ENCODE peak calls at places on chromosomes 5 and 9, in five cellular contexts. One of them, this sample, is unnamed. For H3K4me1, the result is how much of the 10 kb centered on the place peaks cover.

GRCh38 chr5:61010759-61011460 is 65.9 kb downstream of the NDUFAF2 start:
- DNase-seq in ovary: no peak
- DNase-seq in adrenal gland: no peak
- DNase-seq in A549: peak
- DNase-seq in heart left ventricle: no peak
- DNase-seq in this sample: no peak

GRCh38 chr5:160175438-160176218 is 53.7 kb upstream of the FABP6 start:
- DNase-seq in A549: no peak
- DNase-seq in adrenal gland: peak
- DNase-seq in ovary: peak
- DNase-seq in heart left ventricle: peak
- DNase-seq in this sample: peak

GRCh38 chr5:67305913-67306710 is 109.5 kb upstream of the CD180 start:
- DNase-seq in A549: no peak
- DNase-seq in heart left ventricle: no peak
- DNase-seq in ovary: no peak
- DNase-seq in adrenal gland: no peak
- DNase-seq in this sample: no peak

GRCh38 chr5:140038373-140038957 is 4.6 kb downstream of the NRG2 start:
- DNase-seq in A549: no peak
- DNase-seq in adrenal gland: no peak
- DNase-seq in ovary: no peak
- DNase-seq in heart left ventricle: no peak
- DNase-seq in this sample: no peak

GRCh38 chr9:21326526-21327139 is 8.6 kb downstream of the KLHL9 start:
- DNase-seq in adrenal gland: no peak
- DNase-seq in A549: peak
- DNase-seq in ovary: no peak
- DNase-seq in heart left ventricle: no peak
- DNase-seq in this sample: no peak

GRCh38 chr9:20754556-20754955 is 70.5 kb downstream of the FOCAD start:
- DNase-seq in heart left ventricle: no peak
- DNase-seq in A549: no peak
- DNase-seq in ovary: no peak
- DNase-seq in adrenal gland: no peak
- DNase-seq in this sample: no peak

GRCh38 chr9:101626295-101626694 is 31.5 kb upstream of the PPP3R2 start:
- DNase-seq in A549: no peak
- DNase-seq in ovary: no peak
- DNase-seq in heart left ventricle: no peak
- DNase-seq in adrenal gland: no peak
- DNase-seq in this sample: no peak

GRCh38 chr5:65984098-65984885 is 57.9 kb downstream of the ERBIN start:
- DNase-seq in A549: no peak
- DNase-seq in adrenal gland: no peak
- DNase-seq in ovary: no peak
- DNase-seq in heart left ventricle: no peak
- DNase-seq in this sample: no peak

GRCh38 chr9:78777747-78778146 is 480.8 kb downstream of the PSAT1 start:
- DNase-seq in adrenal gland: no peak
- DNase-seq in A549: no peak
- DNase-seq in heart left ventricle: no peak
- DNase-seq in ovary: no peak
- DNase-seq in this sample: no peak

GRCh38 chr9:94900222-94901018 is 173.9 kb downstream of the AOPEP start:
- DNase-seq in ovary: no peak
- DNase-seq in heart left ventricle: no peak
- DNase-seq in adrenal gland: no peak
- DNase-seq in A549: peak
- DNase-seq in this sample: peak

GRCh38 chr5:133907075-133907474 is 61.4 kb downstream of the C5orf15 start:
- DNase-seq in heart left ventricle: peak
- DNase-seq in adrenal gland: peak
- DNase-seq in ovary: no peak
- DNase-seq in A549: no peak
- DNase-seq in this sample: no peak

GRCh38 chr9:120873512-120873911 is 3.5 kb downstream of the PHF19 start:
- DNase-seq in ovary: no peak
- DNase-seq in heart left ventricle: no peak
- DNase-seq in adrenal gland: no peak
- DNase-seq in A549: peak
- DNase-seq in this sample: no peak

GRCh38 chr5:133944263-133945230 is 23.9 kb downstream of the C5orf15 start:
- DNase-seq in heart left ventricle: no peak
- DNase-seq in adrenal gland: peak
- DNase-seq in A549: peak
- DNase-seq in ovary: no peak
- DNase-seq in this sample: peak

GRCh38 chr5:113042491-113043243 is 66.1 kb downstream of the DCP2 start:
- DNase-seq in adrenal gland: no peak
- DNase-seq in ovary: no peak
- DNase-seq in A549: no peak
- DNase-seq in heart left ventricle: no peak
- DNase-seq in this sample: no peak

DNA sequence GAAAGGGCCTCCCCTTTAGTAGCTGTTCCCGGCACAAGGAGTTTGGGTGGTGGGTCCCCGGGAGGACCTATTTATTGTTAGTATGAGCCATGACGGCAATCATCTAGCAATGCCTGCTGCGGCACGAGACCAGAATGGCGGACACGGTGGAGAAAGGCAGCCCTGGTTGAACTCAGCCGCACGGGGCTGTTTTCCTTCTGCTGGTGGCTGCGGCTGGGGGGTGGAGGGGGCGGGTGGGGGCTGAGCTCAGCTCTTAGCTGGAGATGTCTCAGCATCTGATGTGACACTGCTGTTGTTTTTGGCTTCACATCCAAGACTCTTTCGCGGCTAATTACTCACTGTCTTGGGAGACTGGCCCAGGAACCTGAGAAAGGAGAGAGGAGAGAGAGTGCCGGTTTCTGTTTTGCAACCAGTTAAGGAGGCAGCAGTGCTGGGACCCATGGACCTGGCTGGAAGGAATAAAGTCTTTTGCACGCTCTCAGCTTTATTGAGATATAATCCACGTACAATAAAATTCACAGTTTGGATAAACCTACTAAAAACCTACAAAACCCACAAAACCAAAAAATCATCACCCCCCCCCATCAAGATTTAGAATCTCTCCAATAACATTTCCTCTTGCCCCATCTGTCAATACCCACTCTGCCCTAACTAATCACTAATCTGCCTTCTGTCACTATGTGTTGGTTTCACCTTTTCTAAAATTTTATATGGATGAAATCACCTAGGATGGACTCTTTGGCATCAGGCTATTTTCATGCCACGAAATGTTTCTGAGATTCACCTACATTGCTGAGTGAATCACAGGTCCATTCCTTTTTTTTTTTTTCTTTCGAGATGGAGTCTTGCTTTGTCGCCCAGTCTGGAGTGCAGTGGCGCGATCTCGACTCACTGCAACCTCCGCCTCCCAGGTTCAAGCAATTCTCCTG is 81.8 kb upstream of the NEURL1B start:
- DNase-seq in heart left ventricle: peak
- DNase-seq in A549: no peak
- DNase-seq in adrenal gland: peak
- DNase-seq in ovary: peak
- DNase-seq in this sample: peak
- H3K4me1 ChIP-seq in heart left ventricle: under half
- H3K4me1 ChIP-seq in A549: under half
- H3K4me1 ChIP-seq in adrenal gland: under half
- H3K4me1 ChIP-seq in ovary: under half
- H3K4me1 ChIP-seq in this sample: under half

GRCh38 chr5:3593771-3594513 is 1.7 kb upstream of the IRX1 start:
- DNase-seq in ovary: no peak
- DNase-seq in heart left ventricle: no peak
- DNase-seq in A549: no peak
- DNase-seq in adrenal gland: no peak
- DNase-seq in this sample: no peak

GRCh38 chr5:3590253-3590966 is 5.2 kb upstream of the IRX1 start:
- DNase-seq in adrenal gland: no peak
- DNase-seq in A549: no peak
- DNase-seq in ovary: no peak
- DNase-seq in heart left ventricle: no peak
- DNase-seq in this sample: no peak

GRCh38 chr5:3592298-3592697 is 3.3 kb upstream of the IRX1 start:
- DNase-seq in adrenal gland: no peak
- DNase-seq in ovary: no peak
- DNase-seq in A549: no peak
- DNase-seq in heart left ventricle: no peak
- DNase-seq in this sample: no peak

GRCh38 chr5:3594514-3595101 is 1.0 kb upstream of the IRX1 start:
- DNase-seq in heart left ventricle: no peak
- DNase-seq in ovary: no peak
- DNase-seq in A549: peak
- DNase-seq in adrenal gland: no peak
- DNase-seq in this sample: no peak

DNA sequence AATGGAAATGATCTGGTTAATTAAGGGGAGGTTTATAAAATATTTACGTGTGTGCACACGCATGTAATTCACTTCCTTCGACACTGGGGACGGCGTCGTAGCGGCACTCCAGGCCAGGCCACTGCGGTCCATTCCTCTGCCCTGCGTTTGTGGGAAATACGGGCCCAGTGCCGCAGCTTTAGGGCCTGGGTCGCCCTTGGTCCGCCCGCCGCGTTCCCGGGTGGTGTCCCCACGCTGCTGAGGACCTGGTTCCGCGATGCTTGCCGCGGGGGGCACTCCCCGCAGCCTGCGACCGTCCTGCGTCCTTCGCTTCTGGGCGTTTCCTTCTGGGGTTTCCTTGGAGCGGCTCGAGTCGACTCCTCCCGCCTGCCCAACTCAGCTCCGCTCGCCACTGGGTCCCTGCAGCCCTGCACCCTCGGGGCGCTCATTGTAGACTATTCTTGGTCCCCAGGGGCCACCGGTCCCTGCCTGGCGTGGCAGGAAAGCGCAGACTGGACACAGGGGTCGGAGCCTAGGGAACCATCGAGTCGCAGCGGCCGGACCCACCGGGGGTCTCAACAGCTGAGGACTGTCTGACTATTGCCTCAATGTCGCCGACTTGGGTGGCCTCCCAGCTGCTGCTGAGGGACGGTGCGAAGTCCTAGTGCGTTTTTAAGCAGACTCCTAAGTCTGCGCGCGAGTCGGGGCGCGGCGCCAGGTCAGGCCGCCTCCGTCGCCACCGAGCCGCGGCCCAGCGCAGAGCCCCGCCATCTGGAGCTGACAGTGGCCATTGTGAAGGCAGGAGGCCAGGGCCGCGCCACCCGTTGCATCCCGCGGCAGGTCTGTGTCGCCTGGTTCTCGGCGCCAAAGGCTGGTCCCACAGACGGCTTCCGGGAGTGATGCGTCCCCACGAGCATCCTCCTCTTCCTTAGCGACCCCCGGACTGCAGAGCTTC is 4.4 kb upstream of the IRX1 start:
- DNase-seq in adrenal gland: no peak
- DNase-seq in heart left ventricle: no peak
- DNase-seq in ovary: no peak
- DNase-seq in A549: no peak
- DNase-seq in this sample: no peak
- TF ChIP-seq CTCF in adrenal gland: no peak
- TF ChIP-seq CTCF in heart left ventricle: no peak
- TF ChIP-seq CTCF in ovary: no peak
- TF ChIP-seq CTCF in A549: no peak
- TF ChIP-seq CTCF in this sample: no peak

DNA sequence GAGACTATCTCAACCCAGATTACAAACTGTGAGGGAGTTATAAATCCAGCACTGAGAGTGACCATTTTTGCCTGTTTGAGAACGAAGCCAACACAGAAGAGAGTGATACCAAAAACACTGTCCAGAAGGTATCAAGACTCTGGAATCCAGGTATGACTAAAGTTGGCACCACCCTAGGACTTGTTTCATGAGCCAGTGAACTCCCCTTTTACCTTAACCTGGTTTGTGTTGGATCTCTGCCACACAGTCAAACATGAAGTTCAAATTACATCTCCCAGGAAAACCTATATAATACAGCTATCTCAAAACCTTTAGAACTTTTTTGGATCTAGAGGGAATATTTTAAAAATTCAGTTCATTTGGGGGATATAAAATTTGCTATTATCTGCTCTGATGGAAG is 11.4 kb downstream of the ZBTB5 start:
- DNase-seq in adrenal gland: no peak
- DNase-seq in ovary: no peak
- DNase-seq in A549: no peak
- DNase-seq in heart left ventricle: no peak
- DNase-seq in this sample: no peak
- H3K27ac ChIP-seq in adrenal gland: no peak
- H3K27ac ChIP-seq in ovary: no peak
- H3K27ac ChIP-seq in A549: no peak
- H3K27ac ChIP-seq in heart left ventricle: no peak
- H3K27ac ChIP-seq in this sample: peak

GRCh38 chr9:127987103-127987614 is 6.4 kb upstream of the EEIG1 start:
- DNase-seq in A549: peak
- DNase-seq in adrenal gland: peak
- DNase-seq in heart left ventricle: peak
- DNase-seq in ovary: no peak
- DNase-seq in this sample: peak

GRCh38 chr9:127983847-127984289 is 3.1 kb upstream of the EEIG1 start:
- DNase-seq in A549: no peak
- DNase-seq in heart left ventricle: no peak
- DNase-seq in ovary: no peak
- DNase-seq in adrenal gland: no peak
- DNase-seq in this sample: no peak

GRCh38 chr9:127982912-127983311 is 2.1 kb upstream of the EEIG1 start:
- DNase-seq in ovary: no peak
- DNase-seq in A549: no peak
- DNase-seq in adrenal gland: no peak
- DNase-seq in heart left ventricle: no peak
- DNase-seq in this sample: no peak

GRCh38 chr9:127981559-127982121 is 851 bp upstream of the EEIG1 start:
- DNase-seq in heart left ventricle: no peak
- DNase-seq in ovary: no peak
- DNase-seq in A549: no peak
- DNase-seq in adrenal gland: peak
- DNase-seq in this sample: no peak

GRCh38 chr9:127985011-127985410 is 4.2 kb upstream of the EEIG1 start:
- DNase-seq in A549: no peak
- DNase-seq in ovary: no peak
- DNase-seq in adrenal gland: no peak
- DNase-seq in heart left ventricle: no peak
- DNase-seq in this sample: no peak
- H3K4me1 ChIP-seq in A549: under half
- H3K4me1 ChIP-seq in ovary: under half
- H3K4me1 ChIP-seq in adrenal gland: under half
- H3K4me1 ChIP-seq in heart left ventricle: under half
- H3K4me1 ChIP-seq in this sample: under half

This sample was measured in body of pancreas.